ENCODE peak calls at places on chromosomes 1 and 21, in five cellular contexts. R, I, T, U and A are unnamed samples.

GRCh38 chr1:102181341-102181740 is 184.6 kb upstream of the OLFM3 start:
- DNase-seq in R (no peak), I (no peak), T (no peak), U (no peak), A (no peak)

GRCh38 chr21:28144653-28145052 is 848.0 kb downstream of the LTN1 start:
- DNase-seq in R (no peak), I (no peak), T (no peak), U (no peak), A (no peak)

GRCh38 chr1:173430707-173431662 is 46.1 kb upstream of the PRDX6 start:
- DNase-seq in R (peak), I (peak), T (peak), U (peak), A (peak)

GRCh38 chr1:44590475-44590874 is 83.8 kb downstream of the TMEM53 start:
- DNase-seq in R (no peak), I (no peak), T (no peak), U (no peak), A (no peak)

GRCh38 chr1:65264197-65264929 is 45.0 kb upstream of the DNAJC6 start:
- DNase-seq in R (no peak), I (no peak), T (peak), U (peak), A (no peak)

GRCh38 chr1:20361805-20362381 is 71.2 kb downstream of the VWA5B1 start:
- DNase-seq in R (no peak), I (peak), T (peak), U (no peak), A (no peak)

GRCh38 chr1:116151739-116152576 is 40.8 kb downstream of the MAB21L3 start:
- DNase-seq in R (peak), I (peak), T (peak), U (peak), A (peak)

GRCh38 chr1:228062085-228062791 is 20.3 kb upstream of the ARF1 start:
- DNase-seq in R (no peak), I (no peak), T (no peak), U (no peak), A (no peak)

GRCh38 chr1:52365091-52365745 is 787 bp downstream of the CC2D1B start:
- DNase-seq in R (no peak), I (no peak), T (peak), U (peak), A (peak)

GRCh38 chr1:181149326-181150000 is 61.0 kb downstream of the IER5 start:
- DNase-seq in R (peak), I (peak), T (no peak), U (no peak), A (peak)

GRCh38 chr1:64881281-64881680 is 85.1 kb downstream of the JAK1 start:
- DNase-seq in R (no peak), I (no peak), T (peak), U (peak), A (no peak)

GRCh38 chr1:25867210-25867991 is 8.1 kb downstream of the PAQR7 start:
- DNase-seq in R (no peak), I (no peak), T (no peak), U (no peak), A (no peak)